ENCODE peak calls at places on chromosomes 6 and 20, in six cellular contexts. L, Q, U, T, J and X are unnamed samples.

GRCh38 chr6:22041797-22042489 is 254.9 kb downstream of the PRL start:
- DNase-seq in L (no peak), Q (peak; percentile 32), U (no peak), T (no peak), J (no peak), X (no peak)

GRCh38 chr20:5081196-5081595 is 38.6 kb downstream of the PCNA start:
- DNase-seq in L (no peak), Q (no peak), U (no peak), T (no peak), J (no peak), X (no peak)

GRCh38 chr6:116971959-116972358 is 94.9 kb downstream of the RFX6 start:
- DNase-seq in L (peak; percentile 9), Q (peak; percentile 22), U (no peak), T (peak; percentile 12), J (peak; percentile 62), X (peak; percentile 24)

GRCh38 chr20:25039697-25040437 is 18.1 kb downstream of the ACSS1 start:
- DNase-seq in L (no peak), Q (peak; percentile 74), U (no peak), T (no peak), J (peak; percentile 34), X (no peak)

GRCh38 chr6:90297866-90298381 is 1.3 kb upstream of the BACH2 start:
- DNase-seq in L (no peak), Q (no peak), U (no peak), T (no peak), J (no peak), X (no peak)

GRCh38 chr6:104301921-104302320 is 557.8 kb downstream of the HACE1 start:
- DNase-seq in L (no peak), Q (no peak), U (no peak), T (no peak), J (no peak), X (no peak)

GRCh38 chr6:11672669-11673068 is 105.9 kb downstream of the ADTRP start:
- DNase-seq in L (no peak), Q (no peak), U (no peak), T (no peak), J (no peak), X (no peak)

GRCh38 chr6:47258724-47259347 is 50.9 kb downstream of the TNFRSF21 start:
- DNase-seq in L (no peak), Q (no peak), U (no peak), T (no peak), J (peak; percentile 30), X (no peak)

GRCh38 chr20:24620937-24621519 is 151.6 kb downstream of the SYNDIG1 start:
- DNase-seq in L (no peak), Q (no peak), U (no peak), T (no peak), J (no peak), X (no peak)

GRCh38 chr6:69584913-69585729 is 211.7 kb downstream of the LMBRD1 start:
- DNase-seq in L (peak; percentile 5), Q (no peak), U (peak; percentile 19), T (no peak), J (no peak), X (no peak)

GRCh38 chr6:20817806-20818320 is 283.6 kb downstream of the CDKAL1 start:
- DNase-seq in L (no peak), Q (no peak), U (no peak), T (no peak), J (no peak), X (no peak)

GRCh38 chr6:162728706-162729105 is 932 bp downstream of the PACRG start:
- DNase-seq in L (no peak), Q (no peak), U (no peak), T (no peak), J (no peak), X (no peak)

GRCh38 chr20:31608256-31608980 is 3.3 kb downstream of the ID1 start:
- DNase-seq in L (no peak), Q (peak; percentile 76), U (no peak), T (no peak), J (peak; percentile 98), X (peak; percentile 57)

GRCh38 chr20:48957053-48957481 is 35.6 kb downstream of the ARFGEF2 start:
- DNase-seq in L (no peak), Q (no peak), U (no peak), T (no peak), J (no peak), X (no peak)

GRCh38 chr6:41818271-41819054 is 31.0 kb downstream of the TOMM6 start:
- DNase-seq in L (no peak), Q (no peak), U (no peak), T (no peak), J (no peak), X (no peak)

GRCh38 chr6:107185570-107185969 is 70.3 kb upstream of the BEND3 start:
- DNase-seq in L (no peak), Q (peak; percentile 5), U (no peak), T (no peak), J (peak; percentile 25), X (peak; percentile 9)

GRCh38 chr20:57401565-57401918 is 10.3 kb downstream of the RBM38 start:
- DNase-seq in L (no peak), Q (no peak), U (no peak), T (no peak), J (no peak), X (no peak)

GRCh38 chr6:47308674-47309325 is 905 bp downstream of the TNFRSF21 start:
- DNase-seq in L (no peak), Q (peak; percentile 59), U (no peak), T (peak; percentile 10), J (peak; percentile 61), X (peak; percentile 40)

GRCh38 chr6:467671-468082 is 76.1 kb downstream of the IRF4 start:
- DNase-seq in L (no peak), Q (no peak), U (no peak), T (no peak), J (no peak), X (no peak)